ENCODE peak calls at places on chromosome 19, in six cellular contexts. U is upper lobe of right lung, G is prostate gland, H is psoas muscle, A is mesothelial cell of epicardium, M is A549. D is an unnamed sample.

GRCh38 chr19:32224371-32225244 is 120.8 kb upstream of the ZNF507 start:
- DNase-seq in G (peak; percentile 23), M (peak; percentile 91), A (peak; percentile 63), H (peak; percentile 60), U (peak; percentile 82), D (peak; percentile 78)

GRCh38 chr19:41218615-41219507 is at the start of gene AXL:
- DNase-seq in M (peak; percentile 97), G (peak; percentile 88), U (peak; percentile 84), A (peak; percentile 52), H (peak; percentile 78), D (peak; percentile 68)

GRCh38 chr19:49588370-49589122 is 2.4 kb upstream of the PRR12 start:
- DNase-seq in M (no peak), H (no peak), A (no peak), G (no peak), U (no peak), D (no peak)

GRCh38 chr19:29845576-29846176 is 33.9 kb downstream of the CCNE1 start:
- DNase-seq in A (no peak), G (peak; percentile 6), M (peak; percentile 87), H (no peak), U (peak; percentile 67), D (no peak)

GRCh38 chr19:51726049-51726448 is 2.3 kb upstream of the HAS1 start:
- DNase-seq in U (no peak), H (peak; percentile 68), M (no peak), G (peak; percentile 64), A (no peak), D (no peak)

GRCh38 chr19:16361254-16361653 is 36.6 kb downstream of the KLF2 start:
- DNase-seq in G (peak; percentile 49), U (no peak), H (no peak), A (no peak), M (no peak), D (no peak)

GRCh38 chr19:10010247-10010691 is at the start of gene COL5A3:
- DNase-seq in H (peak; percentile 71), M (no peak), G (peak; percentile 15), A (no peak), U (peak; percentile 70), D (no peak)

GRCh38 chr19:55311397-55311796 is 13.7 kb downstream of the TMEM150B start:
- DNase-seq in M (no peak), G (no peak), U (no peak), A (no peak), H (no peak), D (no peak)

GRCh38 chr19:6047741-6048231 is 62.5 kb downstream of the RFX2 start:
- DNase-seq in A (no peak), M (no peak), H (no peak), U (no peak), G (no peak), D (peak; percentile 29)

GRCh38 chr19:42313096-42313839 is at the start of gene TMEM145:
- DNase-seq in G (peak; percentile 35), U (no peak), A (no peak), H (peak; percentile 47), M (peak; percentile 92), D (peak; percentile 81)

GRCh38 chr19:14503285-14503684 is 7.4 kb upstream of the GIPC1 start:
- DNase-seq in A (no peak), H (no peak), M (no peak), U (no peak), G (no peak), D (no peak)

GRCh38 chr19:14507704-14508246 is 10.4 kb downstream of the DNAJB1 start:
- DNase-seq in G (no peak), H (no peak), U (no peak), A (no peak), M (no peak), D (peak; percentile 68)

GRCh38 chr19:14502334-14503092 is 6.6 kb upstream of the GIPC1 start:
- DNase-seq in G (no peak), M (no peak), U (no peak), H (no peak), A (no peak), D (no peak)

GRCh38 chr19:14509382-14509781 is 8.8 kb downstream of the DNAJB1 start:
- DNase-seq in A (no peak), U (no peak), G (no peak), M (no peak), H (no peak), D (no peak)

DNA sequence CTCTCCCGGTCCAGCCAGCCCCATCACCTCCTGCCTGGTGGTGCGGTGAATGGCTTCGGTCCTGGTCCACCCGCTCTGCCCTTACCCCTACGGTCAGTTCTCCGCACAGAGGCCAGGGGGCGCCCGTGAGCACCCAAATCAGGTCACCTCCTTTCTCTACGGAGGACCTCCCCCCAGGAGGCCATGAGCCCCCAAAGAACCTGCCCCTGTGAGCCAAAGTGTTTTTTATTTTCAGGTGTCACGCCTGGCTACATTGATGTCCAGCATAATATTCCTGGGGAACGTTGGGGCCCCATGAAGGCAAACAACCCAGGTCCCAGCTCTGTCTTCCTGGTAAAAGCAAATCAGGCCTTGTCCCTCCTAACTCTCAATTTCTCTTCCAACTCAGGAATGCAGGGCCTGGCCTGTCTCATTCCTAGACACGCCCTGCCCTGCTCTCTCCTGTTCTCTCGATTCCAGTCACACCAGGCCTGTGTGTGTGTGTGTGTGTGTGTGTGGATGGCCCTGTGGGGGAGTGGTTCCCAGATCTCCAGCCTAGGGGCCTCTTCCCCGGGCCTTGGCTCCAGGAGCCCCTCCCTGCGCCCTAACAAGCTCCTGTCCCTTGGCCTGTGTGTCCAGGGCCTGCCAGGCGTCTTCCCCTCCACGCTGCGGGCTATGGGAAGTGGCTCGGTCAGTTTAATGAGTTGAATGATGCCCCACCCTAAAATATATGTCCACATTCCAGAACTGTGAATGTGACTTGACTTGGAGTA is 9.7 kb upstream of the GIPC1 start:
- DNase-seq in G (peak; percentile 58), H (peak; percentile 51), A (peak; percentile 54), U (peak; percentile 90), M (peak; percentile 68), D (peak; percentile 86)
- TF ChIP-seq CTCF in G (peak; percentile 66), H (peak; percentile 57), A (peak; percentile 70), U (peak; percentile 71), M (peak; percentile 61), D (peak; percentile 79)

GRCh38 chr19:44072543-44073401 is 813 bp downstream of the ZNF284 start:
- DNase-seq in H (no peak), U (no peak), M (peak; percentile 13), A (no peak), G (no peak), D (peak; percentile 7)
- TF ChIP-seq CTCF in H (no peak), U (no peak), M (no peak), A (no peak), G (no peak), D (no peak)

GRCh38 chr19:14916848-14917247 is 24.4 kb upstream of the OR7C2 start:
- DNase-seq in G (no peak), A (no peak), U (no peak), H (no peak), M (peak; percentile 5), D (no peak)
- TF ChIP-seq CTCF in G (no peak), A (no peak), U (no peak), H (no peak), M (no peak), D (no peak)

GRCh38 chr19:45908956-45909355 is 5.6 kb downstream of the NANOS2 start:
- DNase-seq in H (no peak), M (no peak), G (no peak), A (no peak), U (no peak), D (no peak)

GRCh38 chr19:45911291-45911690 is 3.3 kb downstream of the NANOS2 start:
- DNase-seq in H (no peak), U (no peak), G (no peak), A (no peak), M (no peak), D (no peak)

GRCh38 chr19:45917421-45918091 is 3.0 kb upstream of the NANOS2 start:
- DNase-seq in H (no peak), M (no peak), U (no peak), G (no peak), A (no peak), D (no peak)

GRCh38 chr19:45918721-45919120 is 4.1 kb upstream of the NANOS2 start:
- DNase-seq in U (no peak), M (no peak), H (no peak), G (no peak), A (no peak), D (no peak)

GRCh38 chr19:45913874-45914830 is at the start of gene NANOS2:
- DNase-seq in H (peak; percentile 27), A (no peak), U (no peak), G (no peak), M (no peak), D (no peak)
- TF ChIP-seq CTCF in H (no peak), A (no peak), U (no peak), G (no peak), M (peak; percentile 21), D (no peak)

D was measured in Calu3.